ENCODE peak calls at places on chromosomes 16 and 17, in eight cellular contexts. K is right lobe of liver, T is breast epithelium, O is ovary, V is left ventricle myocardium inferior, F is suprapubic skin, P is heart right ventricle, S is uterus. N is an unnamed sample. For H3K36me3, the result is how much of the 10 kb centered on the place peaks cover.

GRCh38 chr16:1626776-1627175 is 14.6 kb downstream of the CRAMP1 start:
- DNase-seq in F (no peak), T (no peak), S (no peak), V (no peak), O (no peak), P (no peak), K (no peak), N (no peak)

GRCh38 chr16:75000481-75001081 is 1.8 kb downstream of the ZNRF1 start:
- DNase-seq in T (no peak), S (no peak), F (no peak), O (no peak), K (no peak), P (no peak), V (no peak), N (no peak)

GRCh38 chr16:407253-407652 is 5.6 kb downstream of the DECR2 start:
- DNase-seq in P (no peak), O (no peak), K (no peak), F (no peak), T (no peak), S (no peak), V (no peak), N (no peak)

GRCh38 chr16:4891886-4892216 is 44.6 kb downstream of the UBN1 start:
- DNase-seq in P (no peak), V (no peak), O (no peak), S (no peak), K (no peak), T (no peak), F (no peak), N (no peak)

GRCh38 chr17:6666077-6666521 is 14.5 kb downstream of the C17orf100 start:
- DNase-seq in K (peak), O (peak), F (no peak), P (peak), S (peak), T (peak), V (peak), N (peak)

GRCh38 chr17:28969706-28970393 is 18.5 kb upstream of the PHF12 start:
- DNase-seq in P (no peak), O (no peak), K (no peak), S (no peak), T (no peak), V (no peak), F (no peak), N (no peak)

GRCh38 chr16:15949210-15950166 is at the start of gene ABCC1:
- DNase-seq in O (peak), T (no peak), V (peak), S (peak), P (peak), K (peak), F (no peak), N (peak)

GRCh38 chr17:73550561-73550960 is 93.7 kb downstream of the SDK2 start:
- DNase-seq in V (no peak), T (no peak), O (no peak), P (no peak), K (no peak), F (no peak), S (no peak), N (no peak)

GRCh38 chr16:71482569-71482968 is 6.6 kb downstream of the ZNF19 start:
- DNase-seq in O (no peak), P (no peak), F (no peak), K (no peak), T (no peak), V (no peak), S (no peak), N (no peak)

GRCh38 chr17:57557793-57558681 is 187.1 kb downstream of the CCDC182 start:
- DNase-seq in F (no peak), T (no peak), P (no peak), S (no peak), K (no peak), V (no peak), O (no peak), N (no peak)

GRCh38 chr17:15436399-15437369 is 30.7 kb downstream of the CDRT4 start:
- DNase-seq in O (peak), S (peak), F (no peak), T (no peak), K (peak), V (peak), P (peak), N (peak)

GRCh38 chr16:89921131-89921698 is 1.9 kb upstream of the TUBB3 start:
- DNase-seq in S (no peak), P (no peak), F (no peak), K (no peak), O (no peak), V (no peak), T (no peak), N (peak)

GRCh38 chr17:10172241-10172741 is 26.1 kb downstream of the GAS7 start:
- DNase-seq in F (no peak), V (no peak), T (no peak), S (no peak), O (no peak), P (no peak), K (no peak), N (no peak)

GRCh38 chr16:86307518-86307903 is 202.8 kb upstream of the FOXF1 start:
- DNase-seq in K (no peak), V (no peak), S (no peak), P (no peak), F (no peak), T (no peak), O (no peak), N (no peak)

GRCh38 chr17:33892677-33893076 is 362.4 kb upstream of the CCL2 start:
- DNase-seq in K (no peak), S (no peak), V (no peak), F (no peak), P (no peak), T (no peak), O (no peak), N (no peak)

GRCh38 chr17:19671433-19671832 is 22.9 kb downstream of the ALDH3A2 start:
- DNase-seq in V (no peak), K (no peak), S (no peak), T (no peak), O (no peak), P (no peak), F (no peak), N (no peak)

GRCh38 chr16:28923652-28924398 is 1.2 kb downstream of the RABEP2 start:
- DNase-seq in V (no peak), S (no peak), P (no peak), K (no peak), T (no peak), O (no peak), F (no peak), N (peak)

GRCh38 chr17:7867881-7868329 is 10.1 kb downstream of the CYB5D1 start:
- DNase-seq in S (no peak), K (no peak), T (no peak), P (no peak), V (no peak), O (no peak), F (peak), N (no peak)

GRCh38 chr16:71564377-71564967 is 12.4 kb downstream of the TAT start:
- DNase-seq in F (no peak), V (no peak), K (no peak), O (no peak), S (no peak), P (peak), T (no peak), N (peak)

GRCh38 chr16:9159839-9160550 is 68.6 kb downstream of the HAPSTR1 start:
- DNase-seq in S (peak), P (peak), V (peak), F (no peak), T (peak), K (peak), O (peak), N (peak)

GRCh38 chr17:11628374-11628773 is 30.1 kb downstream of the DNAH9 start:
- DNase-seq in P (no peak), V (no peak), O (no peak), S (no peak), K (no peak), F (no peak), T (no peak), N (peak)

GRCh38 chr16:50797456-50797855 is 55.6 kb downstream of the CYLD start:
- DNase-seq in K (no peak), O (no peak), P (no peak), V (no peak), T (no peak), S (no peak), F (no peak), N (no peak)

GRCh38 chr17:50203589-50204345 is 2.3 kb upstream of the COL1A1 start:
- DNase-seq in T (no peak), S (peak), P (no peak), O (peak), F (no peak), V (no peak), K (no peak), N (no peak)

GRCh38 chr17:40451420-40451819 is 8.2 kb downstream of the IGFBP4 start:
- DNase-seq in O (peak), K (peak), F (no peak), S (peak), V (peak), P (peak), T (peak), N (no peak)

GRCh38 chr16:69880640-69881133 is 70.4 kb upstream of the CLEC18A start:
- DNase-seq in S (no peak), V (no peak), F (no peak), P (no peak), T (no peak), O (no peak), K (no peak), N (no peak)

GRCh38 chr16:2698996-2699750 is 16.9 kb downstream of the KCTD5 start:
- DNase-seq in T (no peak), F (no peak), V (no peak), S (no peak), P (no peak), K (no peak), O (peak), N (no peak)

GRCh38 chr17:64148017-64148631 is 18.2 kb upstream of the ERN1 start:
- DNase-seq in K (no peak), T (no peak), F (no peak), V (no peak), S (no peak), P (peak), O (no peak), N (peak)

GRCh38 chr17:39155654-39156053 is 4.2 kb upstream of the PLXDC1 start:
- DNase-seq in K (no peak), F (no peak), S (no peak), O (no peak), T (no peak), V (no peak), P (no peak), N (no peak)

GRCh38 chr17:50272711-50273653 is 1.3 kb upstream of the TMEM92 start:
- DNase-seq in O (peak), P (peak), K (peak), T (peak), V (peak), F (peak), S (peak), N (peak)

GRCh38 chr16:49049191-49049590 is 232.4 kb downstream of the CBLN1 start:
- DNase-seq in V (no peak), O (no peak), K (no peak), S (no peak), T (no peak), F (no peak), P (no peak), N (no peak)

GRCh38 chr17:42342242-42343008 is 45.8 kb downstream of the STAT3 start:
- DNase-seq in P (no peak), T (no peak), F (no peak), K (no peak), S (no peak), O (no peak), V (no peak), N (no peak)

GRCh38 chr17:38727661-38728220 is 2.4 kb upstream of the CISD3 start:
- DNase-seq in O (no peak), S (no peak), V (no peak), F (no peak), T (no peak), K (no peak), P (no peak), N (no peak)

GRCh38 chr17:2749058-2749783 is at the start of gene CCDC92B:
- DNase-seq in V (no peak), K (no peak), P (no peak), O (no peak), S (no peak), F (no peak), T (no peak), N (peak)
- H3K27ac ChIP-seq in V (no peak), K (no peak), P (no peak), O (no peak), S (no peak), F (no peak), T (no peak), N (peak)

GRCh38 chr17:55420776-55421178 is 858 bp downstream of the MMD start:
- DNase-seq in F (peak), T (peak), P (peak), V (peak), K (peak), O (peak), S (peak), N (peak)
- TF ChIP-seq CTCF in F (no peak), T (no peak), P (no peak), V (no peak), K (no peak), O (no peak), S (no peak), N (no peak)

GRCh38 chr17:79079421-79080200 is 5.0 kb downstream of the ENGASE start:
- DNase-seq in V (no peak), F (no peak), S (no peak), T (no peak), K (peak), P (no peak), O (peak), N (no peak)
- H3K36me3 ChIP-seq in V (half or more), F (half or more), S (under half), T (under half), K (half or more), P (under half), O (under half), N (half or more)

DNA sequence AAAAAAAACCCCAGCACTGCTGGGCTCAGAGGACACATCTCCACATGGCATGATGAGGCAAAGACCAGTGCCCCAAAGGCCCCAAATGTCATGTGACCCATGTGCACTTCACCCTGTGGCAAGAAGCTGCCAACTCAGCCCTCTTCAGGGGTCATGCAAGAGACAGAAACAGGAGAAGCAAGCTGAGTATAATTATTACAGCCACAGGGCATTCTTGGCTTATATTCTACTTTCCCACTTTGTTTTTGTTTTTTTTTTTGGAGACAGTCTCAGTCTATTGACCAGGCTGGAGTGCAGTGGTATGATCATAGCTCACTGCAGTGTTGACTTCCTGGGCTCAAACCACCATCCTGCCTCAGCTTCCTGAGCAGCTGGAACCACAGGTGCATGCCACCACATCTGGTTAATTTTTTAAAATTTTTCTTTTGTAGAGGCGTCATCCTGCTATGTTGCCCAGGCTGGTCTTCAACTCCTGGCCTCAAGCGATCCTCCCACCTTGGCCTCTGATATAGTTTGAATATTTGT is 32.7 kb upstream of the LITAF start:
- DNase-seq in F (no peak), K (peak), P (no peak), V (no peak), S (no peak), T (no peak), O (no peak), N (no peak)
- H3K27ac ChIP-seq in F (no peak), K (peak), P (no peak), V (no peak), S (no peak), T (peak), O (no peak), N (no peak)

GRCh38 chr17:62628845-62629555 is 1.5 kb downstream of the MRC2 start:
- DNase-seq in S (peak), V (no peak), O (peak), K (no peak), T (no peak), P (no peak), F (no peak), N (no peak)

GRCh38 chr17:62626719-62627218 is 701 bp upstream of the MRC2 start:
- DNase-seq in S (peak), F (no peak), O (peak), P (peak), V (peak), T (no peak), K (no peak), N (no peak)

GRCh38 chr17:62627904-62628603 is 584 bp downstream of the MRC2 start:
- DNase-seq in O (peak), P (peak), K (no peak), V (peak), T (no peak), F (no peak), S (peak), N (no peak)

GRCh38 chr17:62625870-62626200 is 1.6 kb upstream of the MRC2 start:
- DNase-seq in O (no peak), F (no peak), P (no peak), K (no peak), V (no peak), S (no peak), T (no peak), N (peak)

GRCh38 chr17:62627219-62627903 is at the start of gene MRC2:
- DNase-seq in O (peak), V (peak), P (peak), T (no peak), S (peak), K (no peak), F (no peak), N (no peak)
- TF ChIP-seq CTCF in O (no peak), V (no peak), P (no peak), T (no peak), S (no peak), K (no peak), F (no peak), N (no peak)

GRCh38 chr17:47622179-47622549 is 27.6 kb upstream of the KPNB1 start:
- DNase-seq in S (no peak), T (no peak), K (no peak), P (no peak), F (no peak), V (no peak), O (no peak), N (no peak)

GRCh38 chr17:47624727-47625068 is 25.0 kb upstream of the KPNB1 start:
- DNase-seq in O (no peak), K (no peak), P (no peak), F (no peak), V (no peak), S (no peak), T (no peak), N (no peak)

GRCh38 chr17:47621293-47622178 is 28.2 kb upstream of the KPNB1 start:
- DNase-seq in K (no peak), P (peak), F (no peak), V (no peak), O (peak), S (peak), T (no peak), N (no peak)

GRCh38 chr17:47618416-47618815 is 31.3 kb upstream of the KPNB1 start:
- DNase-seq in O (no peak), S (no peak), T (no peak), F (no peak), P (no peak), V (no peak), K (no peak), N (no peak)

DNA sequence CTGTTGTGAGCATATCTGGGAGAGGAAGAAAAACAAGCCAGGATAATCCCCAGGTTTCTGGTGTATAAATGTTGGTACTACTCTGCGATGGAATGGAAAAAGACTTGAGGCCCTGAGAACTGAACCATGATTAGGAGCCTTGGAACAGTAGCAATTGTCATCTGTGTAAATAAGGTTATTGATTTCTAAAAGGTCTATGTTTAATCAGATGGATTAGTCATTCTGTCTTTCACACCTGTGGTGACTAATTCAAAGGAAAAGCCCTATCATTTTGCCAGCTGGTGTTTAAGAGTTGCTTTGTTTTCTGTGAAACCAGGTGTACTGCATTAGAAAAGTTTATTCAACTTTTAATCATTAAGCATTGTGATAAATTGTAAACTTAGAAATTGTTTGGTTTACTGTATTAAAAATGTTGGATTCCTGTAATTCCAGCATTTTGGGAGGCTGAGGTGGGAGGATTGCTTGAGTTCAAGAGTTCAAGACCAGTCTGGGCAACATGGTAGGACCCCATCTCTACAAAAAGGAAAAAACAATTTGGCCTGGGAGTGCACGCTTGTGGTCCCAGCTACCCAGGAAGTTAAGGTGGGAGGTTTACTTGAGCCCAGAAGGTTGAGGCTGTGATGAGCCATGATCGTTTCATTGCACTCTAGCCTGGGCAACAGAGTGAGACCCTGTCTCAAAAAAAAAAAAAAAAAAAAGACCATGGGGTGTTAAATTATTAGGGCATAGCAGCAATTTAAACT is 29.0 kb upstream of the KPNB1 start:
- DNase-seq in P (no peak), S (no peak), O (no peak), K (no peak), T (no peak), F (no peak), V (no peak), N (no peak)
- H3K36me3 ChIP-seq in P (under half), S (under half), O (under half), K (under half), T (under half), F (half or more), V (half or more), N (half or more)

GRCh38 chr16:66975302-66975893 is 13.0 kb upstream of the CES4A start:
- DNase-seq in O (no peak), P (no peak), V (no peak), T (no peak), K (no peak), S (no peak), F (no peak), N (no peak)
- H3K27ac ChIP-seq in O (no peak), P (no peak), V (no peak), T (no peak), K (no peak), S (no peak), F (no peak), N (no peak)